ENCODE peak calls at places on chromosomes 1 and 21, in ten cellular contexts. B, T, R, Y, V, N, C, L, F and M are unnamed samples.

GRCh38 chr1:175377394-175377793 is 184.8 kb upstream of the KIAA0040 start:
- DNase-seq in T (no peak), F (no peak), V (no peak), Y (no peak), R (no peak), C (no peak), B (no peak), N (no peak), L (no peak), M (no peak)

GRCh38 chr1:89125571-89126233 is at the start of gene GBP2:
- DNase-seq in V (no peak), Y (no peak), T (peak), R (peak), N (no peak), F (peak), L (no peak), B (no peak), C (no peak), M (no peak)

GRCh38 chr1:52139817-52140540 is 1.9 kb upstream of the ZFYVE9 start:
- DNase-seq in Y (no peak), C (no peak), N (no peak), R (peak), L (peak), V (no peak), F (peak), T (peak), B (no peak), M (no peak)

GRCh38 chr1:15941899-15942660 is 33.8 kb downstream of the ZBTB17 start:
- DNase-seq in T (no peak), Y (no peak), R (no peak), V (peak), C (no peak), B (no peak), F (no peak), L (no peak), N (no peak), M (no peak)

GRCh38 chr1:100313382-100313781 is 38.9 kb upstream of the CDC14A start:
- DNase-seq in C (no peak), N (no peak), R (no peak), F (no peak), B (no peak), T (no peak), Y (no peak), L (no peak), V (no peak), M (no peak)

GRCh38 chr1:42971848-42972291 is 13.2 kb upstream of the SLC2A1 start:
- DNase-seq in N (no peak), V (no peak), L (no peak), C (no peak), Y (no peak), F (no peak), B (no peak), T (peak), R (peak), M (peak)

GRCh38 chr1:218933526-218933925 is 240.2 kb upstream of the LYPLAL1 start:
- DNase-seq in F (no peak), B (no peak), N (no peak), V (no peak), C (no peak), Y (no peak), L (no peak), T (peak), R (no peak), M (no peak)

GRCh38 chr1:234933031-234933430 is 195.6 kb downstream of the TOMM20 start:
- DNase-seq in N (no peak), L (no peak), T (no peak), Y (no peak), V (no peak), B (no peak), R (no peak), F (no peak), C (no peak), M (no peak)

GRCh38 chr1:198498881-198499280 is 41.6 kb downstream of the ATP6V1G3 start:
- DNase-seq in R (no peak), C (no peak), Y (no peak), V (no peak), F (no peak), L (no peak), T (no peak), B (no peak), N (no peak), M (no peak)

GRCh38 chr21:40923361-40923760 is 76.4 kb upstream of the DSCAM start:
- DNase-seq in F (no peak), V (no peak), T (no peak), N (no peak), L (no peak), Y (peak), B (no peak), R (no peak), C (no peak), M (no peak)

GRCh38 chr1:181257117-181257516 is 168.6 kb downstream of the IER5 start:
- DNase-seq in C (no peak), F (no peak), T (no peak), L (no peak), R (no peak), Y (no peak), N (no peak), V (no peak), B (no peak), M (no peak)

GRCh38 chr1:52523376-52523775 is 29.5 kb downstream of the TUT4 start:
- DNase-seq in C (no peak), R (no peak), N (no peak), F (no peak), B (no peak), T (no peak), Y (no peak), V (no peak), L (no peak), M (peak)

GRCh38 chr1:9413143-9413876 is 120.6 kb downstream of the SPSB1 start:
- DNase-seq in V (no peak), Y (no peak), B (peak), L (peak), N (peak), T (peak), C (no peak), F (no peak), R (peak), M (peak)